ENCODE peak calls at places on chromosomes 11 and 22, in eight cellular contexts. M is A549, H is left lung, B is tibial nerve, N is fibroblast of lung, W is heart left ventricle, O is uterus, V is heart right ventricle. T is an unnamed sample.

GRCh38 chr11:45145421-45146071 is 893 bp upstream of the PRDM11 start:
- DNase-seq in V (peak), M (no peak), H (peak), B (no peak), W (peak), O (no peak), N (peak), T (no peak)

GRCh38 chr11:107651672-107652071 is 60.2 kb downstream of the SLN start:
- DNase-seq in M (peak), W (no peak), N (peak), B (no peak), O (no peak), H (no peak), V (no peak), T (peak)

GRCh38 chr22:38298312-38299000 is 18.8 kb downstream of the CSNK1E start:
- DNase-seq in M (no peak), W (no peak), B (no peak), O (no peak), N (peak), V (no peak), H (no peak), T (peak)

GRCh38 chr11:45366196-45366595 is 80.1 kb upstream of the SYT13 start:
- DNase-seq in N (no peak), V (no peak), H (no peak), B (no peak), O (no peak), M (no peak), W (no peak), T (no peak)

GRCh38 chr22:38474003-38474607 is 6.2 kb downstream of the KDELR3 start:
- DNase-seq in N (no peak), B (no peak), M (no peak), O (no peak), V (no peak), H (no peak), W (peak), T (no peak)

GRCh38 chr11:26021026-26021425 is 310.9 kb upstream of the ANO3 start:
- DNase-seq in B (no peak), H (no peak), O (no peak), V (no peak), M (no peak), N (no peak), W (no peak), T (peak)

GRCh38 chr11:112584674-112585073 is 324.0 kb upstream of the PLET1 start:
- DNase-seq in M (no peak), B (no peak), O (no peak), H (no peak), W (no peak), N (no peak), V (no peak), T (peak)

GRCh38 chr11:124899376-124900145 is 1.9 kb upstream of the ROBO4 start:
- DNase-seq in V (no peak), H (no peak), O (no peak), B (no peak), N (no peak), W (no peak), M (no peak), T (no peak)

GRCh38 chr22:30822216-30823014 is 127.7 kb downstream of the OSBP2 start:
- DNase-seq in O (no peak), H (no peak), V (no peak), N (peak), W (no peak), B (no peak), M (no peak), T (peak)

GRCh38 chr11:14312736-14313438 is 46.1 kb downstream of the RRAS2 start:
- DNase-seq in B (no peak), N (peak), O (no peak), M (no peak), V (no peak), W (no peak), H (no peak), T (no peak)

GRCh38 chr11:26946209-26946828 is 47.6 kb upstream of the FIBIN start:
- DNase-seq in H (no peak), B (no peak), N (peak), W (no peak), M (no peak), V (no peak), O (no peak), T (peak)

GRCh38 chr11:61917357-61918109 is at the start of gene RAB3IL1:
- DNase-seq in O (peak), M (peak), W (peak), V (peak), H (no peak), N (peak), B (peak), T (peak)

GRCh38 chr11:4026389-4026788 is 68.2 kb upstream of the RRM1 start:
- DNase-seq in V (no peak), O (no peak), W (no peak), B (no peak), M (no peak), H (no peak), N (no peak), T (no peak)

GRCh38 chr11:62370743-62371440 is 33.6 kb downstream of the ASRGL1 start:
- DNase-seq in W (peak), B (no peak), N (no peak), M (no peak), O (no peak), V (no peak), H (peak), T (no peak)

GRCh38 chr11:44305643-44306468 is 4.1 kb downstream of the ALX4 start:
- DNase-seq in B (no peak), V (no peak), O (no peak), N (peak), H (no peak), W (no peak), M (no peak), T (no peak)

GRCh38 chr22:35335468-35335867 is 35.8 kb downstream of the TOM1 start:
- DNase-seq in H (no peak), B (no peak), M (no peak), O (no peak), N (no peak), W (no peak), V (no peak), T (no peak)
- TF ChIP-seq CTCF in H (no peak), B (no peak), M (no peak), O (no peak), N (no peak), W (no peak), V (no peak), T (no peak)

GRCh38 chr11:7967826-7968225 is 2.6 kb upstream of the NLRP10 start:
- DNase-seq in W (no peak), M (no peak), B (no peak), O (no peak), V (no peak), H (no peak), N (peak), T (no peak)
- H3K27ac ChIP-seq in W (no peak), M (no peak), B (no peak), O (no peak), V (no peak), H (no peak), N (peak), T (no peak)

DNA sequence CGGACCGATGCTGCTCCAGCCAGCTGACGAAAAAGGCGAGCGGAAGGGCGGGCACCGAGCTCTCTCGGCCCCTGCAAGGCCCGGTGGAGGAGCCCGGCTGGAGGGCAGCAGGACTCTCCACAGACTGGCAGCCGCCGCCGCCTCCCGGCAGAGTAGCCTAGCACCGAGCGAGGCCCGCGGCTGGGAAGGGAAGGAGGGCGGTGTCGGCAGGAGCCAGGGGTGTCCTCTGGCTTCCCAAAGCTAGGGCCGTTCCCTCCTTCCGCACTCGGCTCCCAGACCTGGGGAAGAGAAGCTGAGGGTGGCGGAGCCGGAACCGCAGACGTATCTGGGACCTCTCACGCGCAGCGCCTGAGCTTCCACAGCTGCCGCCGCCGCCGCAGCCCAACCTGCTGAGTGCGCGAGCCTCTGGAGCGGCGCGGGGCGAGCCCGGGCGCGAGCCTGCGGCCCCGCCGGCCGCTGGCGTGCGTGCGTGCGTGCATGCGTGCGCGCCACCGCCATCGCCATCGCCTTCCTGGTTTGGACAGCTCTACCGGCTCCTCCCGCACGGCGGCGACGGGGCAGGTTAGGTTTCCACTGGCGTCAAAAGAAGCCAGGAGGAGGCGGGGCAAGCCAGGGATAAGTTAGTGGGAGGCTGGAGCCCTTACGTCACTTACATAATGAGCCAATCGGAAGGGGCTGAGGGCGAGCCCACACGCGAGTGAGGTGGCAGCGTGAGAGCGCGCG is at the start of gene RAB6A:
- DNase-seq in W (peak), V (peak), O (peak), H (peak), M (peak), N (peak), B (peak), T (peak)
- TF ChIP-seq CTCF in W (peak), V (peak), O (peak), H (peak), M (no peak), N (peak), B (peak), T (peak)

GRCh38 chr11:110355011-110355744 is 58.8 kb upstream of the RDX start:
- DNase-seq in W (no peak), N (no peak), V (no peak), B (no peak), O (no peak), H (no peak), M (no peak), T (no peak)

GRCh38 chr11:110356769-110357671 is 60.6 kb upstream of the RDX start:
- DNase-seq in O (no peak), N (peak), M (peak), W (no peak), V (no peak), B (no peak), H (no peak), T (no peak)
- H3K27ac ChIP-seq in O (no peak), N (no peak), M (peak), W (no peak), V (no peak), B (no peak), H (peak), T (no peak)

GRCh38 chr22:21054714-21055563 is 9.2 kb downstream of the LRRC74B start:
- DNase-seq in V (no peak), N (no peak), O (no peak), W (no peak), B (no peak), H (no peak), M (no peak), T (no peak)

GRCh38 chr22:21051145-21051835 is 5.5 kb downstream of the LRRC74B start:
- DNase-seq in M (no peak), H (no peak), W (no peak), V (no peak), N (no peak), O (no peak), B (no peak), T (no peak)

GRCh38 chr22:21052715-21053459 is 7.1 kb downstream of the LRRC74B start:
- DNase-seq in V (no peak), H (no peak), N (no peak), M (no peak), W (no peak), B (no peak), O (no peak), T (no peak)

GRCh38 chr22:21054046-21054713 is 8.4 kb downstream of the LRRC74B start:
- DNase-seq in B (no peak), M (no peak), H (no peak), V (no peak), W (no peak), O (no peak), N (no peak), T (no peak)

DNA sequence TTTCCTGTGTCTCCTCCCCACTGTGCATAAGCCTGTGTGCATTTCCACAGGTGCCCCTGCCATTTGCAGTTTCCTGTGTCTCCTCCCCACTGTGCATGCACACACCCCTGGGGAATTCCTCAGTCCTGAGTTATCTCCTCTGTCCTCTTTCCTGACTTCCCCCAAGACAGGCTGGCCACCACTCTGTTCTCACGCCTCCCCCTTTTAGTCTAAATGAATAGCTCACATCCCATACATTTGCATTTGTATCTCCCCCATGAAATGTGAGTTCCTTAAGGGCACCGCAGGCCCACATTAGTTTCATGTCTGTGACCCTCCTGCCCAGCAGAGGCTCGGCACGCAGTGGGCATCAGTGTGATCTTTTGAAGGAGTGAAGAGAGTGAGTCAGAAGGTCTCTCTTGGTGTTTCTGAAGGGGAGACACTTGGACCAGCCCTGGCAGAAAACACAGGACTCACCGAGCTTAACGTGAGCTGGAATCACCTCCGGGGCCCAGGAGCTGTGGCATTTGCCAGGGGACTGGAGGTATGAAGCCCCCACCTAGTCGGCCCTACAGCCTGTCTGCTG is 6.2 kb downstream of the LRRC74B start:
- DNase-seq in H (no peak), W (no peak), M (no peak), O (no peak), V (no peak), B (no peak), N (peak), T (no peak)
- TF ChIP-seq CTCF in H (no peak), W (no peak), M (no peak), O (no peak), V (no peak), B (no peak), N (no peak), T (no peak)

GRCh38 chr22:29306830-29307657 is 594 bp downstream of the GAS2L1 start:
- DNase-seq in W (peak), N (peak), H (peak), O (peak), B (peak), M (peak), V (peak), T (peak)
- H3K27ac ChIP-seq in W (peak), N (peak), H (peak), O (peak), B (peak), M (peak), V (peak), T (peak)

DNA sequence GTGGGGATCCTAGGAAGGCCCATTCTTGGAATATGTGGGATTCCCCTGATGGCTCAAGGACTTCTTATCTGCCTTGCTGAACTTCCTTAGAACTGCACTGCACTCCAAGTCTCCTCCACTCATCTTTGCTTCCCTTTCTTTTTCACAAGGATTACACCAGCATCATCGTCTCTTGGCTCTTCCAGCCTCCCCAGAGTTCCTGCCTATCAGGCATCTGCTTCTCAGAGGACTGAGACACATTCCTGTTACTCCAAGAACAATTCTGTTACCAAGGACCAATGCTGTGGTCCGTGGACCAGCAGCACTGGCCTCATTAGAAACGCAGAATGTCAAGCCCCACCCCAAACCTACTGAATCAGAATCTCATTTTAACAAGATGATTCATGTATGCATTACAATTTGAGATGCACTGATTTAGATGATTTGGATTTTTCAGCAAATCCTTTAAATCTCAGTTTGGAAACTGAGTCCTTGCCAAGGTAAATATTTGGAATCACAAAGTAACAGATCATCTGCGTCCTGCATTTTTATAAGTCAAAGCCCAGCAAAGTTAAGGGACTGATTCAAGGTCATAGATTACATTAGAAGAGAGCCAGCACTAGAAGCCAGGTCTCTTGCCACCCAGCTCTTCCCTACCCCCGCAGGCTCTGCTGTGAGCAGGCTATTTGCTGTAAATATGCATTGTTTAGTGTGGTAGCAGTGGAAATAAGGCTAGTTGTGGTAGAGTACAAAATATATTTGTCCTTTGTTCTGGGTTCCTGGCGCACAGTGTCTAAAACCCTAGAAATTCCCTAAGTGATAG is 110.9 kb downstream of the SWAP70 start:
- DNase-seq in N (peak), O (no peak), H (no peak), B (no peak), V (no peak), W (no peak), M (no peak), T (no peak)
- TF ChIP-seq CTCF in N (no peak), O (no peak), H (no peak), B (no peak), V (no peak), W (no peak), M (no peak), T (no peak)

GRCh38 chr11:100715163-100715792 is 28.2 kb downstream of the ARHGAP42 start:
- DNase-seq in M (no peak), H (no peak), V (no peak), O (no peak), W (no peak), N (no peak), B (no peak), T (no peak)

GRCh38 chr11:100719362-100719761 is 32.3 kb downstream of the ARHGAP42 start:
- DNase-seq in O (no peak), B (no peak), V (peak), M (no peak), N (peak), W (no peak), H (no peak), T (no peak)

GRCh38 chr11:100716848-100717247 is 29.8 kb downstream of the ARHGAP42 start:
- DNase-seq in O (no peak), B (no peak), N (no peak), M (no peak), H (no peak), V (no peak), W (no peak), T (no peak)

DNA sequence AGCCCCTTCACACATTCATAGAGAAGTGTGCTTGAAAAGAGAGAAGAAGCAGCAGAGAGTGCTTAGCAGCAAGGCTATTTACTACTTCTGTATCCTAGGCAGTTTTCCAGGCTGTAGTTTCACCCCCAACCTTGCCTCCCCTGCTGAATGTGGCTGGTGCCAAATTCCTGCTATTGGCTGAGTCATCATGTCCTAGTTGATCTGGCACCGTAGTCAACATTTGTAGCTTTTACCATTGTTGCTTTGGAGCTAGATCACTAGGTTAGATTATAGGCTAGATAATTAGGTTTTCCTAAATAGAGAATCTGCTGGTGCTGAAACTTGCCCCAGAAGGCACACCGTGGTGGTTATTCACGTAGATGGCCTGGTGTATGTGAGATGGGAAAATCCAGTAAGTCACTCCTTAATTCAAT is 32.7 kb downstream of the ARHGAP42 start:
- DNase-seq in O (peak), M (peak), B (peak), N (peak), V (peak), W (no peak), H (no peak), T (peak)
- H3K27ac ChIP-seq in O (peak), M (peak), B (no peak), N (peak), V (peak), W (peak), H (peak), T (no peak)

DNA sequence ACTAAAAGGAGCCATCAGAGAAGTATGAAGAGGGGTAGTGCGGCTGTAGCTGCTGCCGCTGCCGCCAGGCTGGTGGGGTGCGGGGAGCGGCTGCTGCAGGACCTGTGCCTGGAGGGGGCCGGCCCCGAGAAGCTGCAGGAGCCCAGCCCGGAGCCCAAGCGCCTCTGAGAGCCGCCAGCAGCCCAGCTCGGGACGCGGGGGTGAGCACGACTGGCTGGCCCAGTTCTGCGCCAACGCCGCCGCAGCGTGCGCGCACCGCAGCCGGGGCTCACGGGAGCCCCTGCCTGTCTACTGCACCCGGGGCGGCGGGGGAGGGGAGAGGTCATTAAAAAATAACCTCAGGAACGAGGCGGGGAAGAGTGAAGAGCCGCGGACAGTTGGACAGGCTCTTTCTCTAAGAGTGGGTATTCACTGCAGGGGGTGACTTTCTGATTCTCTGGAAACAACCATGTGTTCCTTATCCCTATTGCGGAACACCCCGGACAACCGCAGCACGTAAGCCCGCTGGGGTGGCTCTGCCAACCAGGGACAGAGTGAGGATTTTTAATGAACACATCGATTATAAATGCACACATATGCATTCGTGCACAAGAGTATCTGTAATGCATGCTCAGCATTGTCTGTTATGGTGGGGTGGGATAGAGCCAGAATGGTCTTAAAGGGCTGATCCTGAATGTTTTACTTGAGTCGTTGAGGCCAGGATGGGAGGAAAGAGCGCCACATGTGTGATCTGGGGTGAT is 459 bp downstream of the GAS2 start:
- DNase-seq in N (peak), W (peak), O (no peak), V (peak), M (no peak), H (peak), B (no peak), T (no peak)
- TF ChIP-seq CTCF in N (no peak), W (peak), O (no peak), V (no peak), M (no peak), H (no peak), B (no peak), T (no peak)

GRCh38 chr22:46092011-46092410 is 58.3 kb upstream of the PPARA start:
- DNase-seq in M (no peak), N (no peak), O (no peak), H (no peak), B (no peak), W (peak), V (no peak), T (no peak)
- H3K27ac ChIP-seq in M (peak), N (peak), O (peak), H (peak), B (no peak), W (peak), V (peak), T (peak)